ENCODE peak calls at places on chromosomes 3 and 15, in six cellular contexts. One of them, this sample, is unnamed.

GRCh38 chr3:100709840-100710235 is 544 bp downstream of the TFG start:
- DNase-seq in Ammon's horn: peak; percentile 7
- DNase-seq in HS-27A: peak; percentile 15
- DNase-seq in AG04450: no peak
- DNase-seq in fibroblast of mammary gland: peak; percentile 37
- DNase-seq in adrenal gland: peak; percentile 37
- DNase-seq in this sample: peak; percentile 44

GRCh38 chr3:108001457-108001856 is 89.4 kb downstream of the CD47 start:
- DNase-seq in AG04450: no peak
- DNase-seq in HS-27A: no peak
- DNase-seq in adrenal gland: no peak
- DNase-seq in fibroblast of mammary gland: peak; percentile 39
- DNase-seq in Ammon's horn: no peak
- DNase-seq in this sample: no peak

GRCh38 chr3:194604837-194605236 is 28.4 kb downstream of the TMEM44 start:
- DNase-seq in HS-27A: no peak
- DNase-seq in adrenal gland: no peak
- DNase-seq in fibroblast of mammary gland: no peak
- DNase-seq in AG04450: no peak
- DNase-seq in Ammon's horn: no peak
- DNase-seq in this sample: no peak

GRCh38 chr3:187783098-187783497 is 37.8 kb upstream of the BCL6 start:
- DNase-seq in HS-27A: no peak
- DNase-seq in Ammon's horn: no peak
- DNase-seq in fibroblast of mammary gland: peak; percentile 92
- DNase-seq in AG04450: peak; percentile 84
- DNase-seq in adrenal gland: peak; percentile 25
- DNase-seq in this sample: peak; percentile 41

GRCh38 chr3:80263260-80263659 is 495.5 kb upstream of the ROBO1 start:
- DNase-seq in adrenal gland: no peak
- DNase-seq in AG04450: no peak
- DNase-seq in Ammon's horn: no peak
- DNase-seq in fibroblast of mammary gland: no peak
- DNase-seq in HS-27A: no peak
- DNase-seq in this sample: no peak

GRCh38 chr3:110733045-110733444 is 338.6 kb upstream of the NECTIN3 start:
- DNase-seq in adrenal gland: no peak
- DNase-seq in HS-27A: no peak
- DNase-seq in AG04450: no peak
- DNase-seq in Ammon's horn: no peak
- DNase-seq in fibroblast of mammary gland: no peak
- DNase-seq in this sample: no peak

GRCh38 chr15:47548986-47549385 is 168.3 kb upstream of the SEMA6D start:
- DNase-seq in fibroblast of mammary gland: no peak
- DNase-seq in AG04450: no peak
- DNase-seq in Ammon's horn: no peak
- DNase-seq in adrenal gland: no peak
- DNase-seq in HS-27A: no peak
- DNase-seq in this sample: no peak

GRCh38 chr15:68383161-68384074 is 48.5 kb downstream of the ITGA11 start:
- DNase-seq in adrenal gland: peak; percentile 58
- DNase-seq in fibroblast of mammary gland: peak; percentile 63
- DNase-seq in AG04450: no peak
- DNase-seq in HS-27A: peak; percentile 53
- DNase-seq in Ammon's horn: peak; percentile 47
- DNase-seq in this sample: no peak

GRCh38 chr3:158768881-158769518 is 32.9 kb upstream of the MFSD1 start:
- DNase-seq in AG04450: peak; percentile 92
- DNase-seq in fibroblast of mammary gland: peak; percentile 96
- DNase-seq in HS-27A: no peak
- DNase-seq in adrenal gland: peak; percentile 16
- DNase-seq in Ammon's horn: no peak
- DNase-seq in this sample: no peak

GRCh38 chr15:50907866-50908208 is 646 bp upstream of the AP4E1 start:
- DNase-seq in Ammon's horn: peak; percentile 57
- DNase-seq in fibroblast of mammary gland: peak; percentile 39
- DNase-seq in AG04450: no peak
- DNase-seq in HS-27A: no peak
- DNase-seq in adrenal gland: peak; percentile 56
- DNase-seq in this sample: no peak

GRCh38 chr3:46089237-46090011 is 62.1 kb upstream of the XCR1 start:
- DNase-seq in AG04450: peak; percentile 65
- DNase-seq in fibroblast of mammary gland: peak; percentile 99
- DNase-seq in HS-27A: peak; percentile 86
- DNase-seq in adrenal gland: peak; percentile 79
- DNase-seq in Ammon's horn: peak; percentile 78
- DNase-seq in this sample: peak; percentile 49

GRCh38 chr3:185713015-185713414 is 111.8 kb downstream of the IGF2BP2 start:
- DNase-seq in HS-27A: no peak
- DNase-seq in fibroblast of mammary gland: no peak
- DNase-seq in Ammon's horn: no peak
- DNase-seq in adrenal gland: no peak
- DNase-seq in AG04450: no peak
- DNase-seq in this sample: no peak

This sample was measured in left ventricle myocardium superior.